ENCODE peak calls at places on chromosomes 7 and 10, in seven cellular contexts. L, Z, X, E, H, T and Y are unnamed samples.
A peak's percentile ranks its signal among the peaks of the same experiment; 100 is the strongest.

GRCh38 chr7:97573065-97573464 is 158.8 kb upstream of the TAC1 start:
- DNase-seq in H (no peak), L (no peak), T (no peak), X (no peak), Z (no peak), E (no peak), Y (no peak)

GRCh38 chr7:149330914-149331567 is 69.0 kb downstream of the ZNF783 start:
- DNase-seq in X (no peak), Z (no peak), L (no peak), T (no peak), E (no peak), H (no peak), Y (no peak)

GRCh38 chr7:45670227-45670626 is 96.1 kb downstream of the ADCY1 start:
- DNase-seq in T (no peak), Z (no peak), L (no peak), E (no peak), H (no peak), X (peak; percentile 2), Y (peak; percentile 2)

GRCh38 chr7:99129001-99129400 is 14.9 kb downstream of the SMURF1 start:
- DNase-seq in E (no peak), H (no peak), Z (no peak), L (no peak), T (no peak), X (no peak), Y (no peak)

GRCh38 chr10:100043796-100044195 is 34.0 kb upstream of the DNMBP start:
- DNase-seq in L (no peak), H (peak; percentile 77), X (peak; percentile 35), E (no peak), Z (no peak), T (no peak), Y (no peak)

GRCh38 chr7:131774419-131775220 is 218.2 kb upstream of the PODXL start:
- DNase-seq in X (no peak), E (no peak), H (no peak), Z (no peak), L (no peak), T (no peak), Y (no peak)

GRCh38 chr10:118911361-118911760 is 118.2 kb upstream of the NANOS1 start:
- DNase-seq in T (no peak), E (peak; percentile 41), Z (no peak), L (no peak), X (no peak), H (no peak), Y (no peak)

GRCh38 chr10:15461353-15462108 is 90.4 kb upstream of the FAM171A1 start:
- DNase-seq in L (no peak), T (peak; percentile 18), X (peak; percentile 45), H (no peak), E (peak; percentile 14), Z (no peak), Y (no peak)

GRCh38 chr10:122854648-122855047 is 9.0 kb upstream of the CUZD1 start:
- DNase-seq in Z (no peak), E (peak; percentile 56), L (no peak), X (no peak), H (no peak), T (no peak), Y (no peak)

GRCh38 chr7:81676813-81677212 is 93.0 kb downstream of the HGF start:
- DNase-seq in X (no peak), E (no peak), H (no peak), T (no peak), L (no peak), Z (no peak), Y (no peak)

GRCh38 chr7:100367251-100367620 is 6.1 kb upstream of the PILRA start:
- DNase-seq in H (no peak), E (no peak), T (no peak), X (no peak), Z (no peak), L (no peak), Y (no peak)

GRCh38 chr10:133133471-133134231 is 26.4 kb upstream of the KNDC1 start:
- DNase-seq in Z (peak; percentile 6), H (no peak), L (no peak), E (no peak), T (no peak), X (no peak), Y (no peak)

GRCh38 chr7:117389871-117390270 is 37.4 kb downstream of the ASZ1 start:
- DNase-seq in E (no peak), H (no peak), X (no peak), L (no peak), Z (no peak), T (no peak), Y (no peak)

GRCh38 chr7:47737606-47738005 is 155.7 kb upstream of the TNS3 start:
- DNase-seq in E (no peak), Z (no peak), H (no peak), X (no peak), L (no peak), T (no peak), Y (no peak)

GRCh38 chr7:87926581-87927461 is 7.2 kb upstream of the ADAM22 start:
- DNase-seq in T (peak; percentile 42), H (no peak), L (peak; percentile 95), E (no peak), Z (no peak), X (no peak), Y (no peak)

GRCh38 chr7:142654398-142654797 is 94.9 kb upstream of the PRSS1 start:
- DNase-seq in Z (no peak), X (no peak), T (no peak), H (no peak), L (no peak), E (no peak), Y (no peak)

GRCh38 chr10:97196213-97197029 is 10.7 kb upstream of the SLIT1 start:
- DNase-seq in H (peak; percentile 69), E (peak; percentile 78), Z (peak; percentile 35), L (no peak), X (peak; percentile 39), T (peak; percentile 57), Y (peak; percentile 47)

GRCh38 chr7:133358728-133359127 is 105.8 kb downstream of the EXOC4 start:
- DNase-seq in H (no peak), E (no peak), T (no peak), X (no peak), L (no peak), Z (no peak), Y (no peak)

GRCh38 chr10:120131183-120131582 is 238.7 kb downstream of the SEC23IP start:
- DNase-seq in T (no peak), L (no peak), Z (no peak), E (no peak), X (no peak), H (no peak), Y (no peak)

GRCh38 chr10:36725581-36726520 is 399.5 kb upstream of the ANKRD30A start:
- DNase-seq in X (no peak), L (no peak), Z (no peak), H (no peak), E (peak; percentile 44), T (no peak), Y (no peak)

GRCh38 chr7:26201261-26202018 is at the start of gene CBX3:
- DNase-seq in H (peak; percentile 95), E (peak; percentile 63), T (peak; percentile 91), X (peak; percentile 87), L (peak; percentile 73), Z (peak; percentile 89), Y (peak; percentile 85)

GRCh38 chr10:88642254-88642653 is 22.0 kb upstream of the LIPF start:
- DNase-seq in X (no peak), T (no peak), H (no peak), L (no peak), E (no peak), Z (no peak), Y (no peak)

GRCh38 chr10:121648493-121648892 is 50.2 kb upstream of the FGFR2 start:
- DNase-seq in L (no peak), E (no peak), T (no peak), Z (no peak), X (no peak), H (no peak), Y (no peak)

GRCh38 chr7:29609162-29610030 is 45.8 kb downstream of the PRR15 start:
- DNase-seq in T (peak; percentile 65), Z (no peak), L (no peak), E (peak; percentile 62), X (no peak), H (no peak), Y (peak; percentile 37)
- TF ChIP-seq CTCF in T (peak; percentile 63), Z (no peak), L (peak; percentile 54), E (peak; percentile 77), X (peak; percentile 28), H (no peak), Y (peak; percentile 43)

DNA sequence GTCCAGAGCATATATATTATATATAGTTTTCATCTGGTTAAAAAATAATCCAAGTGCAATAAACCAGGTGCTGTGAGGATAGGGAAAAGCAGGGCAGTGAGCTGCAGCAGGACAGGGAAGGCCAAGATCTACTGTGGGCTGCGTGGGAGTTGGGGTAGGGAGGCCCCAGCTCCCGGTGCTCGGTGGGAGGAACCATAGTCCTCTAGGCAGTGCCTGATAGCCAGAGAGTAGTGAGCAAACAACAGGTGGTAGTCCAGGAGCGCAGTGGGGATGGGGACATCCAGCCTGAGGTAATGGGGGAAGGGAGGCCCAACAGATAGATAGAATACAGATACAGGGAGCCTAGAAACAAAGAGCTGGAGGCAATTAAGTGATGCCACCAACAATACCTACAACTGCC is 4.1 kb upstream of the BMPR1A start:
- DNase-seq in T (peak; percentile 37), L (no peak), X (no peak), Z (no peak), H (no peak), E (no peak), Y (no peak)
- TF ChIP-seq EP300 in T (no peak), L (no peak), X (no peak), Z (no peak), H (no peak), E (no peak), Y (no peak)

GRCh38 chr10:63258920-63259678 is 126.0 kb downstream of the NRBF2 start:
- DNase-seq in E (no peak), T (no peak), X (no peak), H (no peak), L (no peak), Z (no peak), Y (no peak)

GRCh38 chr10:63260860-63261251 is 127.7 kb downstream of the NRBF2 start:
- DNase-seq in X (no peak), T (no peak), E (no peak), H (no peak), L (no peak), Z (no peak), Y (no peak)

GRCh38 chr10:63262674-63263073 is 129.5 kb downstream of the NRBF2 start:
- DNase-seq in L (no peak), Z (no peak), H (no peak), X (no peak), E (no peak), T (no peak), Y (no peak)

GRCh38 chr10:63260103-63260859 is 127.2 kb downstream of the NRBF2 start:
- DNase-seq in T (no peak), L (no peak), Z (no peak), E (no peak), H (no peak), X (no peak), Y (no peak)

DNA sequence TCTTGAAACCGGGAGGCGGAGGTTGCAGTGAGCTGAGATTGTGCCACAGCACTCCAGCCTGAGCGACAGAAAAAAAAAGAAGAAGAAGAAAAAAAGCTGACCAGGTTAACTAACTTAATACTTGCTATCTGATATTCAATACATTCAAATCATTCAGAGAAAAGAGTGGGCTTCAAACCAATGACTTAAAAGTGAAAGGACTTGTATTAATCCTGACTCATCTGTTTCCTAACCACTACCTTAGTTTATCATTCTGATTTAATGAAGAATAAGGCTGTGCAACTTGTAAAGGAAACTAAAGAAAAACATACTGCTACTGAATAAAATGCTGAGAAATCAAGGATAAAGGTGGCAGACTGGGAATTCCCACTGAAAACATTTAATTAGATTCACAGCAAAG is 128.4 kb downstream of the NRBF2 start:
- DNase-seq in Z (no peak), E (no peak), L (no peak), X (no peak), H (no peak), T (no peak), Y (no peak)
- TF ChIP-seq CTCF in Z (no peak), E (no peak), L (no peak), X (no peak), H (no peak), T (no peak), Y (no peak)

GRCh38 chr7:9796241-9796640 is 1177.4 kb upstream of the PHF14 start:
- DNase-seq in Z (no peak), T (no peak), E (no peak), L (no peak), H (no peak), X (no peak), Y (no peak)
- TF ChIP-seq EP300 in Z (no peak), T (no peak), E (no peak), L (no peak), H (no peak), X (no peak), Y (no peak)